ENCODE peak calls at places on chromosomes 2 and 18, in four cellular contexts. O is right lobe of liver, G is foreskin keratinocyte, Y is aorta. U is an unnamed sample. For H3K4me1, the result is how much of the 10 kb centered on the place peaks cover.

GRCh38 chr2:32745191-32745590 is 117.3 kb downstream of the TTC27 start:
- DNase-seq in Y (no peak), G (peak), O (no peak), U (no peak)

GRCh38 chr18:74598350-74599001 is 806 bp downstream of the ZNF407 start:
- DNase-seq in O (peak), G (peak), Y (peak), U (peak)

GRCh38 chr2:54336136-54336976 is 80.3 kb upstream of the TSPYL6 start:
- DNase-seq in Y (no peak), O (no peak), G (peak), U (no peak)

GRCh38 chr2:31287681-31288080 is 53.7 kb downstream of the EHD3 start:
- DNase-seq in G (no peak), O (no peak), Y (no peak), U (no peak)

GRCh38 chr2:77977486-77978063 is 455.4 kb upstream of the LRRTM4 start:
- DNase-seq in Y (no peak), G (no peak), O (no peak), U (no peak)

GRCh38 chr2:107556038-107556627 is 270.6 kb upstream of the RGPD4 start:
- DNase-seq in G (peak), O (no peak), Y (no peak), U (no peak)

GRCh38 chr2:96188821-96189526 is 19.7 kb downstream of the STARD7 start:
- DNase-seq in Y (no peak), G (no peak), O (no peak), U (no peak)

GRCh38 chr2:15159751-15160177 is 401.4 kb downstream of the NBAS start:
- DNase-seq in O (no peak), G (peak), Y (no peak), U (no peak)

GRCh38 chr2:209830722-209831465 is 59.3 kb downstream of the UNC80 start:
- DNase-seq in G (no peak), Y (no peak), O (no peak), U (no peak)

GRCh38 chr2:158530829-158531228 is 74.1 kb downstream of the PKP4 start:
- DNase-seq in Y (no peak), G (no peak), O (no peak), U (no peak)

GRCh38 chr2:174663572-174663971 is 66.0 kb upstream of the WIPF1 start:
- DNase-seq in Y (no peak), O (no peak), G (no peak), U (no peak)

GRCh38 chr18:44819944-44820510 is 139.3 kb downstream of the SETBP1 start:
- DNase-seq in G (no peak), O (peak), Y (peak), U (no peak)

GRCh38 chr2:237904806-237905599 is 45.6 kb downstream of the RAMP1 start:
- DNase-seq in G (no peak), Y (peak), O (no peak), U (no peak)

GRCh38 chr2:170143045-170143717 is 34.8 kb upstream of the MYO3B start:
- DNase-seq in G (no peak), Y (no peak), O (no peak), U (no peak)

GRCh38 chr2:157447751-157448150 is 3.9 kb upstream of the CYTIP start:
- DNase-seq in G (no peak), O (no peak), Y (no peak), U (no peak)
- H3K4me1 ChIP-seq in G (under half), O (under half), Y (under half), U (under half)

GRCh38 chr2:233979748-233980147 is 62.6 kb downstream of the TRPM8 start:
- DNase-seq in Y (no peak), G (no peak), O (peak), U (no peak)

GRCh38 chr2:233976087-233976486 is 58.9 kb downstream of the TRPM8 start:
- DNase-seq in G (no peak), O (peak), Y (no peak), U (no peak)

GRCh38 chr2:233976690-233977294 is 59.6 kb downstream of the TRPM8 start:
- DNase-seq in Y (no peak), G (peak), O (peak), U (no peak)

GRCh38 chr2:233974530-233975071 is 57.4 kb downstream of the TRPM8 start:
- DNase-seq in G (peak), Y (no peak), O (peak), U (no peak)

GRCh38 chr2:233977296-233977837 is 60.2 kb downstream of the TRPM8 start:
- DNase-seq in O (no peak), G (no peak), Y (no peak), U (no peak)
- H3K4me1 ChIP-seq in O (under half), G (under half), Y (under half), U (under half)

GRCh38 chr2:68709421-68709911 is 25.1 kb upstream of the ARHGAP25 start:
- DNase-seq in Y (no peak), O (no peak), G (peak), U (no peak)
- H3K4me1 ChIP-seq in Y (under half), O (under half), G (under half), U (under half)

GRCh38 chr2:217993817-217994459 is 8.9 kb downstream of the TNS1 start:
- DNase-seq in O (peak), G (no peak), Y (peak), U (peak)
- H3K4me1 ChIP-seq in O (under half), G (under half), Y (under half), U (under half)

DNA sequence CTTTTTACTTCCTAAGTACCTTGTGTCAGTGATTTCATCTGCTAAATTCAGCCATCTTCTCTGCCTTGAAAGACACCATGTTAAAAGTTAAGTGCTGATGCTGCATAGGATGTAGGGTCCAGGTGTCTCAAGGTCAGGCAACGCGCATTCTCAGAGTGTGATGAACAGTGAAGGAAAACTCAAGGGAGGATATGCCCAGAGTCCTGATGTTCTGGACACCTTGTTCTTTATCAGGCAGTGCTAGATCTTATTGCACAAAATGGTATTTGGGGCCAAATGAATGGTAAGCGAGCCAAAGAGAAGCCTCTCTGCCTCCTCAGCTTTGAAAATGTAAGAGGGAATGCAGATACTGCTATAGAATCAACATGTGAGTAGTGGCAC is 87.0 kb upstream of the RANBP2 start:
- DNase-seq in G (no peak), Y (no peak), O (no peak), U (no peak)
- H3K4me1 ChIP-seq in G (under half), Y (under half), O (under half), U (under half)

GRCh38 chr18:8721716-8722115 is 16.4 kb downstream of the MTCL1 start:
- DNase-seq in O (no peak), G (peak), Y (no peak), U (no peak)
- H3K4me1 ChIP-seq in O (under half), G (under half), Y (under half), U (under half)

GRCh38 chr2:98911126-98911375 is 25.0 kb downstream of the CRACDL start:
- DNase-seq in O (no peak), Y (no peak), G (no peak), U (no peak)
- H3K4me1 ChIP-seq in O (under half), Y (under half), G (under half), U (under half)

DNA sequence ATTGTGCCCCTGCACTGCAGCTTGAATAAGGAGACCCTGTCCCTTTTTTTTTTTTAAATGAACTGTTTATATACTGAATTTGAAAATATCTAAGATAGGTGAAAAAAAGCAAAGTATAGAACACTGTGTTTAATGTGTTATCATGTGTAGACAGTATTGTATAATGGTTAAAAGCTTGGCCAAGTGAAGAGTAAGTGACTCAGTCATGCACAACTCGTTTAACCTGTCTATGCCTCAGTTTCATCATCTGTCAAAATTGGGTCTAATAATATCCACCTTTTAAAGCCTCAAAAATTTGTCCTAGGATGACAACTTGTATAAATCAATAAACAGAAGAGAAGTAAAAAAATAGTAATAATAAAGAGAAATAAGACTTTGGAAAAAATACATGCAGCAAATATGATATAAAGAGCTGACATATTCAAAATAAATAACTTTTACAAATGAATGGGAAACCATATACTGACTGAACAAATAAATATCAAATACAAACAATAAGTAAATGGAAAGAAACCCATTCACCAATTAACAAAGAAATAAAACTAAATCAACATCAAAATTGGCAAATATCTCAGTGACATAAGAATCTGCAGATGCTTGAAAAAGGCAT is 113.7 kb downstream of the C2orf74 start:
- DNase-seq in G (no peak), Y (no peak), O (no peak), U (no peak)
- H3K4me1 ChIP-seq in G (under half), Y (under half), O (under half), U (under half)

GRCh38 chr2:71337776-71338175 is 6.2 kb downstream of the ZNF638 start:
- DNase-seq in G (no peak), Y (no peak), O (no peak), U (no peak)

GRCh38 chr2:71341645-71342044 is 10.1 kb downstream of the ZNF638 start:
- DNase-seq in G (no peak), Y (no peak), O (no peak), U (no peak)

GRCh38 chr2:71340176-71340575 is 8.6 kb downstream of the ZNF638 start:
- DNase-seq in O (no peak), Y (no peak), G (no peak), U (no peak)

GRCh38 chr2:71336802-71337201 is 5.2 kb downstream of the ZNF638 start:
- DNase-seq in Y (no peak), G (no peak), O (no peak), U (no peak)

DNA sequence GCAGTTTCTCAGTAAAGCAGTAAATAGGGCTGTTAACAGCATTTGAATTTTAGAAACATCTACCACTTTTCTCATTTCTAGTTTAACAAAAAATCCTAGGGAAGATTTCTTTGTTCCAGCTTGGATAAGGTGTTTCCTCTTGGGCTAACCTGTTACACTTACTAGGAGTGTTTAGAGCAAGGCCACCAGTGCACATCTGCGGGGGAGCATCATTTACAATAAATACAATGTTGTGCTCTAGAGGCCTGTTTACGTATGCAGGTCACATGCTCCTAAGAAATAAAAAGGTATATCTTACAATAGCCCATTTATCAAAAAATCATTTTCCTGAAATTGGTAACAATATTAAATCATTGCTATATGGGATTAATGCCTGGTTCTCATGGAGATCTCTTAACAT is 8.1 kb downstream of the ZNF638 start:
- DNase-seq in Y (no peak), O (no peak), G (no peak), U (no peak)
- H3K4me1 ChIP-seq in Y (under half), O (under half), G (under half), U (under half)

U was measured in effector memory CD4-positive, alpha-beta T cell.